ENCODE peak calls at places on chromosomes 13 and 19, in ten cellular contexts. Y is choroid plexus epithelial cell, Z is neural progenitor cell, J is testis, O is IMR-90, N is dorsolateral prefrontal cortex, Q is AG09309, T is HCT116, K is fibroblast of mammary gland, I is A549. U is an unnamed sample.

GRCh38 chr13:65597839-65598818 is 1632.0 kb downstream of the PCDH9 start:
- DNase-seq in K (peak), I (no peak), N (no peak), Q (peak), Y (peak), J (no peak), Z (peak), T (no peak), O (peak), U (peak)

GRCh38 chr19:54262066-54262465 is 5.0 kb upstream of the LILRB5 start:
- DNase-seq in Z (no peak), I (no peak), J (no peak), N (peak), Q (no peak), K (no peak), Y (no peak), T (no peak), O (no peak), U (no peak)

GRCh38 chr19:1752757-1753728 is at the start of gene ONECUT3:
- DNase-seq in Y (no peak), Q (no peak), J (no peak), K (no peak), T (no peak), Z (peak), I (no peak), N (no peak), O (no peak), U (peak)

GRCh38 chr19:7506385-7507328 is 9.2 kb upstream of the ZNF358 start:
- DNase-seq in T (peak), K (peak), Q (no peak), Y (peak), Z (peak), N (no peak), I (peak), J (peak), O (peak), U (peak)

GRCh38 chr19:3450796-3451411 is 29.4 kb downstream of the SMIM24 start:
- DNase-seq in J (peak), T (no peak), Z (no peak), I (peak), Q (peak), Y (peak), O (peak), K (peak), N (peak), U (peak)

GRCh38 chr13:68940049-68940448 is 1167.6 kb upstream of the ATXN8OS start:
- DNase-seq in Z (peak), I (no peak), Q (no peak), K (no peak), Y (no peak), O (no peak), J (no peak), T (no peak), N (no peak), U (no peak)

GRCh38 chr13:49371943-49372636 is 71.8 kb downstream of the CAB39L start:
- DNase-seq in K (no peak), Z (no peak), T (no peak), O (no peak), J (no peak), Y (peak), N (no peak), I (no peak), Q (no peak), U (no peak)

GRCh38 chr13:97948041-97948440 is 5.4 kb upstream of the IPO5 start:
- DNase-seq in O (peak), Z (no peak), Y (no peak), K (peak), Q (no peak), N (no peak), I (no peak), J (no peak), T (no peak), U (peak)

GRCh38 chr19:32196690-32197420 is 148.6 kb upstream of the ZNF507 start:
- DNase-seq in Y (no peak), I (no peak), J (no peak), Z (no peak), K (no peak), O (no peak), T (no peak), Q (no peak), N (no peak), U (no peak)

GRCh38 chr13:22311734-22312404 is 641.0 kb downstream of the FGF9 start:
- DNase-seq in J (no peak), K (no peak), N (peak), O (no peak), I (no peak), T (no peak), Q (no peak), Z (no peak), Y (no peak), U (no peak)

GRCh38 chr13:99224019-99224418 is 23.4 kb downstream of the UBAC2 start:
- DNase-seq in N (no peak), Y (no peak), Z (peak), O (no peak), K (no peak), J (no peak), I (no peak), T (no peak), Q (no peak), U (no peak)

GRCh38 chr19:19588546-19588945 is 29.9 kb downstream of the PBX4 start:
- DNase-seq in I (no peak), N (no peak), Y (no peak), Q (no peak), J (no peak), Z (no peak), T (no peak), O (peak), K (peak), U (peak)

GRCh38 chr13:88764103-88764502 is 1092.9 kb downstream of the SLITRK5 start:
- DNase-seq in Y (no peak), Z (peak), N (no peak), T (no peak), Q (no peak), O (no peak), J (no peak), K (no peak), I (no peak), U (no peak)

GRCh38 chr13:65829241-65830008 is 1400.7 kb downstream of the PCDH9 start:
- DNase-seq in Y (no peak), T (no peak), Q (no peak), N (no peak), J (no peak), K (no peak), I (no peak), Z (no peak), O (no peak), U (no peak)

GRCh38 chr13:48902421-48902820 is 73.3 kb upstream of the FNDC3A start:
- DNase-seq in Z (peak), J (no peak), N (no peak), T (no peak), I (no peak), Y (peak), O (peak), K (peak), Q (no peak), U (peak)

GRCh38 chr13:110463876-110464510 is 97.5 kb downstream of the RAB20 start:
- DNase-seq in Q (no peak), T (no peak), I (no peak), O (peak), N (no peak), K (peak), Z (no peak), J (no peak), Y (peak), U (no peak)

GRCh38 chr13:30908416-30908980 is 2.4 kb downstream of the MEDAG start:
- DNase-seq in T (no peak), Y (peak), I (no peak), O (peak), J (peak), N (no peak), Q (no peak), K (peak), Z (no peak), U (no peak)

GRCh38 chr13:30978981-30979956 is 46.8 kb downstream of the TEX26 start:
- DNase-seq in T (peak), J (peak), K (no peak), I (no peak), N (no peak), O (no peak), Q (no peak), Y (peak), Z (peak), U (peak)

GRCh38 chr13:50357136-50357535 is 341.9 kb downstream of the KCNRG start:
- DNase-seq in Q (no peak), O (no peak), N (no peak), Z (no peak), J (no peak), I (no peak), Y (no peak), K (no peak), T (no peak), U (no peak)

GRCh38 chr13:109500146-109500773 is 286.1 kb downstream of the IRS2 start:
- DNase-seq in K (peak), N (peak), T (no peak), I (peak), O (peak), Z (peak), J (peak), Q (no peak), Y (peak), U (no peak)

GRCh38 chr13:112893570-112894422 is 75.2 kb upstream of the MCF2L start:
- DNase-seq in K (no peak), Y (peak), I (peak), N (no peak), J (no peak), Q (no peak), T (no peak), O (peak), Z (peak), U (peak)

GRCh38 chr19:13985771-13986347 is 20.3 kb downstream of the RFX1 start:
- DNase-seq in Z (no peak), K (no peak), Q (no peak), O (no peak), N (no peak), J (no peak), I (no peak), T (no peak), Y (no peak), U (no peak)

GRCh38 chr13:41500501-41500900 is 43.2 kb downstream of the RGCC start:
- DNase-seq in I (no peak), N (no peak), Q (no peak), K (peak), O (no peak), T (no peak), J (no peak), Y (no peak), Z (no peak), U (peak)

GRCh38 chr19:47518139-47518538 is 3.3 kb upstream of the NAPA start:
- DNase-seq in T (no peak), Z (no peak), J (no peak), Y (peak), Q (no peak), N (no peak), O (no peak), K (no peak), I (no peak), U (peak)

GRCh38 chr13:94703721-94704314 is 8.5 kb downstream of the SOX21 start:
- DNase-seq in J (no peak), N (no peak), Y (no peak), Z (peak), Q (no peak), O (no peak), I (no peak), T (no peak), K (no peak), U (no peak)

GRCh38 chr13:94143624-94144350 is 335.7 kb downstream of the DCT start:
- DNase-seq in T (no peak), Y (no peak), K (no peak), J (no peak), N (no peak), I (no peak), Z (no peak), Q (no peak), O (no peak), U (no peak)

GRCh38 chr13:103098535-103098934 is 32.3 kb upstream of the SLC10A2 start:
- DNase-seq in J (no peak), Z (no peak), K (no peak), N (no peak), I (no peak), Q (no peak), O (no peak), T (no peak), Y (no peak), U (no peak)

GRCh38 chr19:17616961-17617806 is 61.7 kb downstream of the COLGALT1 start:
- DNase-seq in J (peak), Y (no peak), N (no peak), Z (peak), T (peak), K (peak), Q (no peak), I (peak), O (peak), U (peak)

GRCh38 chr19:39199025-39199424 is 2.3 kb downstream of the NCCRP1 start:
- DNase-seq in K (peak), O (peak), T (no peak), J (peak), Z (peak), Y (peak), N (peak), Q (no peak), I (no peak), U (no peak)

GRCh38 chr13:39784347-39784746 is 128.9 kb downstream of the COG6 start:
- DNase-seq in J (no peak), Z (no peak), I (no peak), T (no peak), K (peak), N (no peak), O (peak), Q (no peak), Y (peak), U (no peak)

GRCh38 chr19:27851002-27851481 is 1361.9 kb downstream of the UQCRFS1 start:
- DNase-seq in N (no peak), Y (no peak), I (no peak), Q (no peak), J (no peak), O (no peak), K (no peak), T (no peak), Z (no peak), U (no peak)

DNA sequence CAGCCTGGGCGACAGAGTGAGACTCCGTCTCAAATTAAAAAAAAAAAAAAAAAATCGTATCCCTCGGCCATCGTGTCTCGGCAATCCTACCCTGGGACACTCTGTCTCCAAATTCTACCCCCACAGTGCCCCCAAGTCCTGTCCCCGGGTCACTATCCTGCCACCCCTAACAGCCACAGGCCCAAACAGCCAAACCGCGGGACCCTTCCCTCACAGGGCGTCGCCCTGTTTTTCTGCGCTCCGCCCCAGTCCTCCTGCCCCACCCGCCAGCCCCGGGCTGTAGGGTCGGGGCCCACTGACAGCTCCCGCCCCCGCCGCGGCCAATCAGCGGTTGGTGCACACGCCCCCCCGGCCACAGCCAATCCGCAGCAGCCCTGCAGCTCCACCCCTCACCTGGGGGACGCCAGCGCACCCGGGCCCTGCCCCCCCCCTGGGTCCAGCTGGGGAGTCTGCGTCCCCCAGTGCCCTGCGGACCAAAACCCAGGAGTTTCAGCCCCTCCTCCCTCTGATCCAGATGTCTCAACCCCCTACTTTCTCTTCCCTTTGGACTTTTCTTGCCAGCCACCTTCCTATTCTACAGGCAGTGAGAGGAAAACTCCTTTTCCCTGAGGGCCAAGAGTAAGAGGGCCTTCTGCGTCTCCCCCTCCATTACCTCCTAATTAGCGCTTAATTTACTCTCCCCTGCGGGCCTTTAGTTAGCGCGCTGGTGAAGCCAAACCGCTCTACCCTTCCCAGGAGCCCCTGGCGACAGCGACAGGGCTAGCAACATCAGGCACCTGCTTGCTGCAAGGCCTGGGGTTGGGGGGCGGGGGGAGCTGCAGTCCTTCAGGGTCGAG is 1.5 kb upstream of the BCAT2 start:
- DNase-seq in I (peak), J (peak), N (peak), Q (no peak), Z (peak), K (peak), T (no peak), Y (peak), O (peak), U (peak)
- TF ChIP-seq CTCF in I (no peak), J (no peak), N (no peak), Q (no peak), Z (peak), K (no peak), T (no peak), Y (no peak), O (no peak), U (peak)

GRCh38 chr13:44402902-44403719 is 29.5 kb downstream of the SERP2 start:
- DNase-seq in Y (no peak), T (no peak), K (no peak), O (no peak), Q (no peak), Z (no peak), J (no peak), I (no peak), N (no peak), U (peak)

GRCh38 chr13:44404261-44405139 is 30.9 kb downstream of the SERP2 start:
- DNase-seq in N (no peak), Q (no peak), K (no peak), Y (no peak), I (no peak), O (no peak), T (no peak), Z (peak), J (no peak), U (no peak)

GRCh38 chr13:44403720-44404063 is 30.1 kb downstream of the SERP2 start:
- DNase-seq in Y (no peak), O (no peak), Z (no peak), N (no peak), J (no peak), Q (no peak), K (no peak), I (no peak), T (no peak), U (peak)

GRCh38 chr13:44399045-44399444 is 25.4 kb downstream of the SERP2 start:
- DNase-seq in J (no peak), Y (no peak), Z (no peak), Q (no peak), O (no peak), I (no peak), T (no peak), K (no peak), N (no peak), U (no peak)

DNA sequence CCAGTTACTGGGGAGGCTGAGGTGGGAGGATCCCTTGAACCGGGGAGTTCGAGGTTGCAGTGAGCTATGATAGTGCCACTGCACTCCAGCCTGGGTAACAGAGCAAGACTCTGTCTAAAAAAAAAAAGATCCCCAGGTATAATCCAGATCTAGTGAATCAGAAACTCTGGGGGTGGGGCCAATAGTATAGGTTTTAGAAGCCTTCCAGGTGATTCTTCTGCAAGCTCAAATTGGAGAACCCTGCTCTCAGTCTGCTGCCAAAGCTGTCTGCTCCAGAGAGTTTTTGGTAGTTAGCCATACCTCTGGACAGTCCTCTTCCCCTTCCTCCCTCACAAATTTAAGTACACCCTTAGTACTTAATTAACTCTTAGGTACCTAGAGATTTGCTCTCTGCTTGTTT is 28.0 kb downstream of the SERP2 start:
- DNase-seq in K (no peak), I (no peak), Y (no peak), N (no peak), J (no peak), Q (no peak), O (no peak), Z (no peak), T (no peak), U (peak)
- H3K4me3 ChIP-seq in K (no peak), I (no peak), Y (no peak), N (no peak), J (no peak), Q (no peak), O (no peak), Z (no peak), T (no peak), U (no peak)

DNA sequence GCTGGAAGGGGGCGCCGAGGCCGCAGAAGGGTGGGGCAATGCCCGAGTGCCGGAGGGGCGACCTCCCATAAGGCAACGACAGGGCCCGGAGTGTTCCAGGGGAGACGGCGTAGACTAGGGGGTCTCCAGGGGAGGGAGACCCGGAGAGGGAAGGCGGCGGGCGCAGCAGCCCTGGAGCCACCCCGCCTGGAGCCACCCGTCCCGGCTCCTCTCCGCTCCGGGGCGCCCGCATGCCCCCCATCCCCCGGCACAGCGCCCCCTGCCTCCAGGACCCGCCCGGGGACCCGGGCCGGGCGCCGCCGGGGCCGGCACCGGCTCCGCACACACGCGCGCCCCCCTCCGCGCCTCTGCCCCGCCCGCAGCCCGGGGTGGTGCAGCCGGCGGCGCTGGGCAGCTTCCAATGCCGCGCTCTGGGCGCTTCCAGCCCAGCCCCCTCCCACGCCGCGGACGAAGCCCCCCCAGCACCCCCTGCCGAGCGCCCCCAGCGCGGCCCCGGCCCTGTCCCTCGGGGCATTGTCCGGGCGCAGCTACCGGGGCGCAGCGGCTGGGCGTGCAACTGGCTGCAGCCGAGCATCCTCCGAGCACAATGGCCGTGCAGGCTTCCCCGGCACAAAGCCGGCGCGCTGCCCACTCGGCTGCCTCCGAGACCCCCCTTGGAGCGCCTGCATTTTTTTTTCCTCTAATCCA is 519 bp downstream of the PTPRS start:
- DNase-seq in I (peak), O (no peak), T (no peak), K (no peak), Q (no peak), Z (peak), J (no peak), N (no peak), Y (no peak), U (peak)
- TF ChIP-seq CTCF in I (peak), O (peak), T (peak), K (no peak), Q (no peak), Z (peak), J (no peak), N (peak), Y (no peak), U (no peak)

GRCh38 chr19:41332000-41332399 is 21.7 kb downstream of the TGFB1 start:
- DNase-seq in J (no peak), O (no peak), K (no peak), Q (no peak), N (no peak), I (no peak), Y (no peak), Z (no peak), T (no peak), U (no peak)
- H3K4me3 ChIP-seq in J (no peak), O (no peak), K (no peak), Q (no peak), N (no peak), I (no peak), Y (no peak), Z (no peak), T (no peak), U (no peak)

GRCh38 chr19:35327642-35328041 is 1.3 kb upstream of the CD22 start:
- DNase-seq in N (no peak), T (no peak), I (peak), Y (peak), Z (peak), Q (no peak), J (no peak), K (no peak), O (no peak), U (no peak)
- TF ChIP-seq CTCF in N (no peak), T (peak), I (peak), Y (peak), Z (peak), Q (peak), J (no peak), K (peak), O (no peak), U (peak)

GRCh38 chr19:55474269-55475265 is 1.9 kb upstream of the ZNF628 start:
- DNase-seq in Q (peak), K (no peak), T (no peak), Y (no peak), J (no peak), I (no peak), O (no peak), Z (peak), N (no peak), U (peak)

GRCh38 chr19:55473613-55474012 is 2.8 kb upstream of the ZNF628 start:
- DNase-seq in Y (peak), N (no peak), J (no peak), T (no peak), Q (no peak), I (no peak), O (no peak), Z (peak), K (peak), U (no peak)

GRCh38 chr19:55471266-55471665 is 5.2 kb upstream of the ZNF628 start:
- DNase-seq in Z (no peak), N (no peak), I (no peak), J (no peak), T (no peak), Y (no peak), O (no peak), Q (no peak), K (no peak), U (no peak)

GRCh38 chr19:55472463-55472862 is 4.0 kb upstream of the ZNF628 start:
- DNase-seq in Y (peak), T (peak), Z (no peak), Q (no peak), I (no peak), N (no peak), J (no peak), K (peak), O (peak), U (peak)

GRCh38 chr19:55473201-55473600 is 3.2 kb upstream of the ZNF628 start:
- DNase-seq in J (no peak), K (no peak), N (no peak), Q (no peak), O (no peak), Y (no peak), Z (peak), I (no peak), T (no peak), U (no peak)
- H3K4me3 ChIP-seq in J (no peak), K (no peak), N (no peak), Q (no peak), O (no peak), Y (no peak), Z (no peak), I (no peak), T (peak), U (no peak)

GRCh38 chr19:40702337-40703012 is 12.0 kb upstream of the NUMBL start:
- DNase-seq in O (no peak), J (peak), T (no peak), Y (peak), N (peak), Q (no peak), Z (peak), K (no peak), I (peak), U (peak)
- TF ChIP-seq CTCF in O (peak), J (peak), T (peak), Y (peak), N (peak), Q (no peak), Z (peak), K (peak), I (peak), U (peak)

U was measured in epithelial cell of esophagus.